ENCODE peak calls at places on chromosomes 4 and X, in seven cellular contexts. G, A, U, F, K, Z and T are unnamed samples.

GRCh38 chr4:25172964-25173917 is 13.0 kb upstream of the SEPSECS start:
- DNase-seq in Z (no peak), K (peak), G (no peak), U (peak), F (no peak), A (peak), T (peak)

GRCh38 chr4:125714845-125715244 is 400.1 kb downstream of the FAT4 start:
- DNase-seq in K (no peak), Z (no peak), F (no peak), A (peak), U (no peak), G (no peak), T (no peak)

GRCh38 chr4:177393236-177393635 is 49.0 kb downstream of the AGA start:
- DNase-seq in A (no peak), K (no peak), Z (no peak), G (no peak), U (no peak), F (no peak), T (no peak)

GRCh38 chrX:150310881-150311280 is 52.2 kb upstream of the MAMLD1 start:
- DNase-seq in Z (no peak), A (no peak), F (no peak), U (no peak), G (no peak), K (no peak), T (no peak)

GRCh38 chrX:38060331-38060878 is 54.1 kb downstream of the SYTL5 start:
- DNase-seq in G (no peak), Z (no peak), K (no peak), A (no peak), U (no peak), F (no peak), T (no peak)

GRCh38 chr4:180281726-180282125 is 1961.5 kb upstream of the TENM3 start:
- DNase-seq in G (no peak), Z (no peak), U (no peak), A (no peak), F (no peak), K (no peak), T (no peak)

GRCh38 chr4:24274401-24275035 is 309.8 kb downstream of the DHX15 start:
- DNase-seq in K (no peak), U (no peak), A (peak), F (no peak), Z (no peak), G (no peak), T (no peak)

GRCh38 chr4:7485096-7485495 is 50.4 kb upstream of the PSAPL1 start:
- DNase-seq in K (no peak), A (no peak), F (no peak), U (no peak), Z (no peak), G (no peak), T (no peak)

GRCh38 chr4:85577307-85577706 is 102.4 kb downstream of the ARHGAP24 start:
- DNase-seq in A (no peak), Z (no peak), U (no peak), K (peak), F (no peak), G (no peak), T (no peak)

GRCh38 chrX:63428348-63428747 is 77.2 kb upstream of the SPIN4 start:
- DNase-seq in F (no peak), K (no peak), Z (no peak), A (peak), U (no peak), G (no peak), T (no peak)

GRCh38 chr4:78065514-78066192 is 8.5 kb downstream of the FRAS1 start:
- DNase-seq in F (no peak), A (no peak), Z (no peak), G (no peak), K (no peak), U (no peak), T (no peak)

GRCh38 chr4:89744915-89745314 is 92.0 kb downstream of the SNCA start:
- DNase-seq in Z (no peak), F (no peak), U (no peak), K (no peak), A (no peak), G (no peak), T (no peak)

GRCh38 chr4:22345678-22346077 is 170.2 kb downstream of the ADGRA3 start:
- DNase-seq in U (no peak), G (no peak), A (no peak), F (no peak), K (no peak), Z (no peak), T (no peak)

GRCh38 chr4:185128272-185129119 is 14.6 kb upstream of the SLC25A4 start:
- DNase-seq in Z (no peak), K (no peak), U (peak), G (peak), F (no peak), A (no peak), T (no peak)

GRCh38 chrX:11611965-11612364 is 53.8 kb downstream of the ARHGAP6 start:
- DNase-seq in Z (no peak), A (no peak), K (no peak), U (no peak), F (no peak), G (no peak), T (no peak)

GRCh38 chr4:6560416-6561172 is 14.4 kb upstream of the MAN2B2 start:
- DNase-seq in G (peak), A (peak), K (no peak), F (no peak), Z (no peak), U (no peak), T (no peak)

GRCh38 chr4:109411964-109412363 is 21.7 kb upstream of the SEC24B start:
- DNase-seq in A (no peak), U (no peak), F (no peak), Z (peak), K (no peak), G (no peak), T (no peak)

GRCh38 chr4:145299380-145300076 is 119.1 kb upstream of the OTUD4 start:
- DNase-seq in F (no peak), G (no peak), Z (no peak), K (peak), U (no peak), A (peak), T (no peak)

GRCh38 chr4:105741548-105741947 is 33.0 kb downstream of the GSTCD start:
- DNase-seq in Z (no peak), G (no peak), F (no peak), K (no peak), A (peak), U (no peak), T (no peak)

GRCh38 chr4:140150636-140150885 is 3.4 kb downstream of the MAML3 start:
- DNase-seq in U (no peak), A (no peak), K (peak), G (no peak), F (peak), Z (peak), T (peak)

GRCh38 chrX:154648931-154649863 is 4.2 kb downstream of the CTAG2 start:
- DNase-seq in Z (no peak), U (no peak), A (no peak), G (no peak), K (no peak), F (no peak), T (no peak)

GRCh38 chrX:103304705-103305104 is 6.1 kb downstream of the BEX2 start:
- DNase-seq in Z (no peak), K (no peak), A (no peak), G (no peak), F (no peak), U (no peak), T (no peak)

GRCh38 chrX:132433551-132433950 is 55.3 kb downstream of the MBNL3 start:
- DNase-seq in G (no peak), K (no peak), Z (no peak), A (no peak), U (no peak), F (no peak), T (no peak)

GRCh38 chrX:115400960-115401359 is 111.4 kb downstream of the LUZP4 start:
- DNase-seq in Z (no peak), G (no peak), F (no peak), U (peak), K (no peak), A (no peak), T (no peak)

GRCh38 chr4:4666187-4666586 is 124.3 kb upstream of the STX18 start:
- DNase-seq in F (no peak), G (no peak), A (no peak), Z (no peak), K (no peak), U (no peak), T (no peak)

GRCh38 chrX:26373829-26374228 is 157.9 kb downstream of the MAGEB5 start:
- DNase-seq in U (peak), K (no peak), A (no peak), G (no peak), Z (no peak), F (no peak), T (no peak)

GRCh38 chr4:46894841-46895240 is 14.2 kb downstream of the COX7B2 start:
- DNase-seq in U (no peak), Z (no peak), F (no peak), A (no peak), K (no peak), G (no peak), T (no peak)

GRCh38 chr4:2296621-2297601 is 35.0 kb upstream of the MXD4 start:
- DNase-seq in A (no peak), F (peak), U (no peak), G (peak), Z (no peak), K (no peak), T (peak)

GRCh38 chr4:2297606-2298517 is 36.0 kb upstream of the MXD4 start:
- DNase-seq in F (no peak), G (no peak), K (no peak), U (no peak), Z (no peak), A (no peak), T (no peak)

GRCh38 chr4:2299794-2300193 is 37.9 kb upstream of the MXD4 start:
- DNase-seq in A (no peak), F (no peak), G (no peak), K (no peak), Z (peak), U (no peak), T (no peak)

GRCh38 chr4:2300431-2300861 is 38.5 kb upstream of the MXD4 start:
- DNase-seq in U (no peak), G (no peak), F (no peak), A (no peak), Z (peak), K (no peak), T (no peak)

GRCh38 chr4:2298548-2298991 is 36.7 kb upstream of the MXD4 start:
- DNase-seq in Z (peak), A (no peak), F (no peak), K (no peak), U (no peak), G (peak), T (no peak)
- H3K27ac ChIP-seq in Z (no peak), A (no peak), F (no peak), K (no peak), U (no peak), G (no peak), T (no peak)

GRCh38 chr4:133550436-133550835 is 401.3 kb downstream of the PCDH10 start:
- DNase-seq in A (no peak), U (no peak), Z (no peak), G (no peak), F (no peak), K (no peak), T (no peak)

GRCh38 chr4:133559987-133560386 is 410.9 kb downstream of the PCDH10 start:
- DNase-seq in Z (no peak), G (peak), U (no peak), F (no peak), A (no peak), K (no peak), T (no peak)

DNA sequence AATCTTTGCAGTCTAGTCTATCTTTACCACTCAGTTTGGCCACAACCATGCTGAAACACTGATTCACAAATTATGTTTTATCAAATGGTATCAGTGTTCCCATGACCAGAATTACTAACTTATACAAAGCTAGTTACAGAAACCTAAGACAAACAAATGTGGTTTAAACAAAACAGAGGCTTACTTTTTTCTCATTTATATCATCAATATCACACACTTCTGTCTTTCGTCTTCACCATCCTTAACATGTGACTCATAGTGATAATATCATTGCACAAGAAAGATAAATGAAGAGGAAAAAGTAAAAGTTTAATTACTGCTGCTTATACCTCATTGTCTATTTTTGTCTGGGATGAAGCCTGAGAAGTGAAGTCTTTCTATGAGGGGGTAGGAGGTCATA is 406.6 kb downstream of the PCDH10 start:
- DNase-seq in G (no peak), K (no peak), F (no peak), U (no peak), Z (no peak), A (peak), T (no peak)
- TF ChIP-seq POLR2A in G (no peak), K (no peak), F (no peak), U (no peak), Z (no peak), A (no peak), T (no peak)

GRCh38 chr4:61273237-61273636 is 73.1 kb downstream of the ADGRL3 start:
- DNase-seq in F (no peak), A (peak), Z (no peak), K (no peak), U (peak), G (no peak), T (no peak)

GRCh38 chr4:61274286-61274685 is 74.2 kb downstream of the ADGRL3 start:
- DNase-seq in Z (no peak), G (no peak), K (no peak), F (no peak), A (no peak), U (no peak), T (no peak)

GRCh38 chr4:61277785-61278184 is 77.7 kb downstream of the ADGRL3 start:
- DNase-seq in F (no peak), K (no peak), A (no peak), G (no peak), Z (no peak), U (no peak), T (no peak)

GRCh38 chr4:61275214-61275613 is 75.1 kb downstream of the ADGRL3 start:
- DNase-seq in U (no peak), Z (no peak), F (no peak), G (no peak), K (no peak), A (no peak), T (no peak)

DNA sequence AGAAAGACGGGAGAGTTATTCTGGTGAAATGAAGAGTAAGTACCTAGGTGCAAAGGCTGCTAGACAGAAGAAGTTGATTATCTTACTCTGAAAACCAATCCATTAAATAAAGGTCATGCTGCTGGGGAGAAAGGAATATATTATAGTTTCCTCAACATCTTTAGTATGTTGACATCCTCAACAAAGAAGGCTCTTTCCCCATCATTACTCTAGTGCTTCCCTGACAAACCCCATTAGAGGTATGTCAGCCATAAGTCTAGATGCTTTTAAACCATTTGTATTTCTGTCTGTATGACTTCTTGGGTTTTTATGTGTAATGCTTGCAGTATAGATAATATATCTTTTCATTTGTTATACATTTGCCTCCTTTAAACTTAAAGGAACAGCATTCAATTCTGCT is 75.9 kb downstream of the ADGRL3 start:
- DNase-seq in U (no peak), K (no peak), G (no peak), A (no peak), Z (no peak), F (no peak), T (no peak)
- H3K27ac ChIP-seq in U (no peak), K (no peak), G (no peak), A (no peak), Z (no peak), F (no peak), T (no peak)

GRCh38 chr4:94913316-94913715 is 155.6 kb downstream of the BMPR1B start:
- DNase-seq in K (no peak), Z (no peak), U (no peak), F (no peak), A (no peak), G (no peak), T (no peak)
- TF ChIP-seq POLR2A in K (no peak), Z (no peak), U (no peak), F (no peak), A (no peak), G (no peak), T (no peak)

GRCh38 chrX:78753571-78753970 is 6.1 kb downstream of the LPAR4 start:
- DNase-seq in K (no peak), F (no peak), A (no peak), U (no peak), G (no peak), Z (no peak), T (no peak)
- H3K27ac ChIP-seq in K (no peak), F (no peak), A (no peak), U (no peak), G (no peak), Z (no peak), T (no peak)

GRCh38 chr4:83284161-83285021 is at the start of gene COQ2:
- DNase-seq in U (peak), K (peak), F (peak), G (peak), Z (peak), A (peak), T (peak)
- TF ChIP-seq POLR2A in U (peak), K (peak), F (peak), G (peak), Z (no peak), A (peak), T (no peak)

GRCh38 chr4:41124916-41125548 is 89.3 kb downstream of the APBB2 start:
- DNase-seq in U (peak), A (no peak), K (no peak), G (no peak), Z (no peak), F (no peak), T (no peak)
- H3K27ac ChIP-seq in U (no peak), A (no peak), K (no peak), G (peak), Z (no peak), F (no peak), T (no peak)